ENCODE peak calls at places on chromosomes 3 and 15, in eight cellular contexts. One of them, this sample, is unnamed.

GRCh38 chr3:107953707-107954106 is 137.1 kb downstream of the CD47 start:
- DNase-seq in stimulated activated CD8-positive, alpha-beta memory T cell treated with anti-CD3 and anti-CD28 coated beads, Interleukin-4, amount 100 ng/mL, for 24 hours: no peak
- DNase-seq in AG10803: no peak
- DNase-seq in stimulated activated CD4-positive, alpha-beta T cell treated with anti-CD3 and anti-CD28 coated beads, TNF-alpha, amount 100 ng/mL, for 4 hours: no peak
- DNase-seq in T-helper 22 cell: no peak
- DNase-seq in cortex of kidney: no peak
- DNase-seq in GM06990: no peak
- DNase-seq in SW 1271: no peak
- DNase-seq in this sample: no peak

GRCh38 chr3:166013073-166013679 is 176.0 kb upstream of the BCHE start:
- DNase-seq in stimulated activated CD8-positive, alpha-beta memory T cell treated with anti-CD3 and anti-CD28 coated beads, Interleukin-4, amount 100 ng/mL, for 24 hours: no peak
- DNase-seq in AG10803: peak; percentile 1
- DNase-seq in stimulated activated CD4-positive, alpha-beta T cell treated with anti-CD3 and anti-CD28 coated beads, TNF-alpha, amount 100 ng/mL, for 4 hours: no peak
- DNase-seq in T-helper 22 cell: no peak
- DNase-seq in cortex of kidney: no peak
- DNase-seq in GM06990: no peak
- DNase-seq in SW 1271: peak; percentile 24
- DNase-seq in this sample: no peak

GRCh38 chr3:196193738-196194541 is 17.3 kb downstream of the ZDHHC19 start:
- DNase-seq in stimulated activated CD8-positive, alpha-beta memory T cell treated with anti-CD3 and anti-CD28 coated beads, Interleukin-4, amount 100 ng/mL, for 24 hours: no peak
- DNase-seq in AG10803: no peak
- DNase-seq in stimulated activated CD4-positive, alpha-beta T cell treated with anti-CD3 and anti-CD28 coated beads, TNF-alpha, amount 100 ng/mL, for 4 hours: no peak
- DNase-seq in T-helper 22 cell: no peak
- DNase-seq in cortex of kidney: no peak
- DNase-seq in GM06990: no peak
- DNase-seq in SW 1271: no peak
- DNase-seq in this sample: no peak

GRCh38 chr3:43288850-43289249 is 2.5 kb downstream of the SNRK start:
- DNase-seq in stimulated activated CD8-positive, alpha-beta memory T cell treated with anti-CD3 and anti-CD28 coated beads, Interleukin-4, amount 100 ng/mL, for 24 hours: no peak
- DNase-seq in AG10803: no peak
- DNase-seq in stimulated activated CD4-positive, alpha-beta T cell treated with anti-CD3 and anti-CD28 coated beads, TNF-alpha, amount 100 ng/mL, for 4 hours: no peak
- DNase-seq in T-helper 22 cell: no peak
- DNase-seq in cortex of kidney: no peak
- DNase-seq in GM06990: no peak
- DNase-seq in SW 1271: no peak
- DNase-seq in this sample: no peak

GRCh38 chr15:43799209-43799944 is 643 bp downstream of the SERINC4 start:
- DNase-seq in stimulated activated CD8-positive, alpha-beta memory T cell treated with anti-CD3 and anti-CD28 coated beads, Interleukin-4, amount 100 ng/mL, for 24 hours: no peak
- DNase-seq in AG10803: no peak
- DNase-seq in stimulated activated CD4-positive, alpha-beta T cell treated with anti-CD3 and anti-CD28 coated beads, TNF-alpha, amount 100 ng/mL, for 4 hours: no peak
- DNase-seq in T-helper 22 cell: no peak
- DNase-seq in cortex of kidney: no peak
- DNase-seq in GM06990: no peak
- DNase-seq in SW 1271: no peak
- DNase-seq in this sample: no peak

GRCh38 chr3:152943645-152944044 is 108.7 kb downstream of the P2RY1 start:
- DNase-seq in stimulated activated CD8-positive, alpha-beta memory T cell treated with anti-CD3 and anti-CD28 coated beads, Interleukin-4, amount 100 ng/mL, for 24 hours: no peak
- DNase-seq in AG10803: no peak
- DNase-seq in stimulated activated CD4-positive, alpha-beta T cell treated with anti-CD3 and anti-CD28 coated beads, TNF-alpha, amount 100 ng/mL, for 4 hours: no peak
- DNase-seq in T-helper 22 cell: no peak
- DNase-seq in cortex of kidney: no peak
- DNase-seq in GM06990: no peak
- DNase-seq in SW 1271: no peak
- DNase-seq in this sample: no peak

GRCh38 chr3:69695443-69695842 is 43.8 kb upstream of the MITF start:
- DNase-seq in stimulated activated CD8-positive, alpha-beta memory T cell treated with anti-CD3 and anti-CD28 coated beads, Interleukin-4, amount 100 ng/mL, for 24 hours: no peak
- DNase-seq in AG10803: no peak
- DNase-seq in stimulated activated CD4-positive, alpha-beta T cell treated with anti-CD3 and anti-CD28 coated beads, TNF-alpha, amount 100 ng/mL, for 4 hours: no peak
- DNase-seq in T-helper 22 cell: no peak
- DNase-seq in cortex of kidney: no peak
- DNase-seq in GM06990: no peak
- DNase-seq in SW 1271: no peak
- DNase-seq in this sample: no peak

GRCh38 chr3:126911162-126912026 is 71.5 kb upstream of the PLXNA1 start:
- DNase-seq in stimulated activated CD8-positive, alpha-beta memory T cell treated with anti-CD3 and anti-CD28 coated beads, Interleukin-4, amount 100 ng/mL, for 24 hours: peak; percentile 53
- DNase-seq in AG10803: peak; percentile 95
- DNase-seq in stimulated activated CD4-positive, alpha-beta T cell treated with anti-CD3 and anti-CD28 coated beads, TNF-alpha, amount 100 ng/mL, for 4 hours: no peak
- DNase-seq in T-helper 22 cell: peak; percentile 50
- DNase-seq in cortex of kidney: no peak
- DNase-seq in GM06990: peak; percentile 86
- DNase-seq in SW 1271: peak; percentile 98
- DNase-seq in this sample: no peak

GRCh38 chr15:73851679-73852078 is 21.7 kb upstream of the TBC1D21 start:
- DNase-seq in stimulated activated CD8-positive, alpha-beta memory T cell treated with anti-CD3 and anti-CD28 coated beads, Interleukin-4, amount 100 ng/mL, for 24 hours: peak; percentile 12
- DNase-seq in AG10803: peak; percentile 52
- DNase-seq in stimulated activated CD4-positive, alpha-beta T cell treated with anti-CD3 and anti-CD28 coated beads, TNF-alpha, amount 100 ng/mL, for 4 hours: peak; percentile 5
- DNase-seq in T-helper 22 cell: no peak
- DNase-seq in cortex of kidney: no peak
- DNase-seq in GM06990: no peak
- DNase-seq in SW 1271: no peak
- DNase-seq in this sample: peak; percentile 22

GRCh38 chr3:112378989-112379692 is 46.2 kb downstream of the CD200 start:
- DNase-seq in stimulated activated CD8-positive, alpha-beta memory T cell treated with anti-CD3 and anti-CD28 coated beads, Interleukin-4, amount 100 ng/mL, for 24 hours: no peak
- DNase-seq in AG10803: peak; percentile 57
- DNase-seq in stimulated activated CD4-positive, alpha-beta T cell treated with anti-CD3 and anti-CD28 coated beads, TNF-alpha, amount 100 ng/mL, for 4 hours: no peak
- DNase-seq in T-helper 22 cell: no peak
- DNase-seq in cortex of kidney: no peak
- DNase-seq in GM06990: no peak
- DNase-seq in SW 1271: no peak
- DNase-seq in this sample: no peak

GRCh38 chr3:4597204-4597985 is 104.2 kb downstream of the ITPR1 start:
- DNase-seq in stimulated activated CD8-positive, alpha-beta memory T cell treated with anti-CD3 and anti-CD28 coated beads, Interleukin-4, amount 100 ng/mL, for 24 hours: no peak
- DNase-seq in AG10803: no peak
- DNase-seq in stimulated activated CD4-positive, alpha-beta T cell treated with anti-CD3 and anti-CD28 coated beads, TNF-alpha, amount 100 ng/mL, for 4 hours: no peak
- DNase-seq in T-helper 22 cell: no peak
- DNase-seq in cortex of kidney: no peak
- DNase-seq in GM06990: no peak
- DNase-seq in SW 1271: no peak
- DNase-seq in this sample: no peak

GRCh38 chr3:76011121-76011520 is 225.8 kb upstream of the ZNF717 start:
- DNase-seq in stimulated activated CD8-positive, alpha-beta memory T cell treated with anti-CD3 and anti-CD28 coated beads, Interleukin-4, amount 100 ng/mL, for 24 hours: no peak
- DNase-seq in AG10803: no peak
- DNase-seq in stimulated activated CD4-positive, alpha-beta T cell treated with anti-CD3 and anti-CD28 coated beads, TNF-alpha, amount 100 ng/mL, for 4 hours: no peak
- DNase-seq in T-helper 22 cell: no peak
- DNase-seq in cortex of kidney: no peak
- DNase-seq in GM06990: no peak
- DNase-seq in SW 1271: no peak
- DNase-seq in this sample: no peak

GRCh38 chr3:128619146-128619890 is 31.3 kb downstream of the RPN1 start:
- DNase-seq in stimulated activated CD8-positive, alpha-beta memory T cell treated with anti-CD3 and anti-CD28 coated beads, Interleukin-4, amount 100 ng/mL, for 24 hours: no peak
- DNase-seq in AG10803: peak; percentile 70
- DNase-seq in stimulated activated CD4-positive, alpha-beta T cell treated with anti-CD3 and anti-CD28 coated beads, TNF-alpha, amount 100 ng/mL, for 4 hours: no peak
- DNase-seq in T-helper 22 cell: no peak
- DNase-seq in cortex of kidney: no peak
- DNase-seq in GM06990: no peak
- DNase-seq in SW 1271: peak; percentile 82
- DNase-seq in this sample: no peak

GRCh38 chr15:83206971-83207621 is 527 bp downstream of the HDGFL3 start:
- DNase-seq in stimulated activated CD8-positive, alpha-beta memory T cell treated with anti-CD3 and anti-CD28 coated beads, Interleukin-4, amount 100 ng/mL, for 24 hours: no peak
- DNase-seq in AG10803: peak; percentile 29
- DNase-seq in stimulated activated CD4-positive, alpha-beta T cell treated with anti-CD3 and anti-CD28 coated beads, TNF-alpha, amount 100 ng/mL, for 4 hours: peak; percentile 2
- DNase-seq in T-helper 22 cell: no peak
- DNase-seq in cortex of kidney: no peak
- DNase-seq in GM06990: peak; percentile 57
- DNase-seq in SW 1271: peak; percentile 40
- DNase-seq in this sample: no peak

GRCh38 chr15:40755821-40756220 is 767 bp upstream of the RMDN3 start:
- DNase-seq in stimulated activated CD8-positive, alpha-beta memory T cell treated with anti-CD3 and anti-CD28 coated beads, Interleukin-4, amount 100 ng/mL, for 24 hours: no peak
- DNase-seq in AG10803: no peak
- DNase-seq in stimulated activated CD4-positive, alpha-beta T cell treated with anti-CD3 and anti-CD28 coated beads, TNF-alpha, amount 100 ng/mL, for 4 hours: no peak
- DNase-seq in T-helper 22 cell: no peak
- DNase-seq in cortex of kidney: no peak
- DNase-seq in GM06990: no peak
- DNase-seq in SW 1271: no peak
- DNase-seq in this sample: no peak

GRCh38 chr3:99479768-99480167 is 158.6 kb upstream of the COL8A1 start:
- DNase-seq in stimulated activated CD8-positive, alpha-beta memory T cell treated with anti-CD3 and anti-CD28 coated beads, Interleukin-4, amount 100 ng/mL, for 24 hours: no peak
- DNase-seq in AG10803: no peak
- DNase-seq in stimulated activated CD4-positive, alpha-beta T cell treated with anti-CD3 and anti-CD28 coated beads, TNF-alpha, amount 100 ng/mL, for 4 hours: no peak
- DNase-seq in T-helper 22 cell: no peak
- DNase-seq in cortex of kidney: no peak
- DNase-seq in GM06990: no peak
- DNase-seq in SW 1271: no peak
- DNase-seq in this sample: no peak

GRCh38 chr3:195577645-195578177 is 6.0 kb downstream of the APOD start:
- DNase-seq in stimulated activated CD8-positive, alpha-beta memory T cell treated with anti-CD3 and anti-CD28 coated beads, Interleukin-4, amount 100 ng/mL, for 24 hours: no peak
- DNase-seq in AG10803: no peak
- DNase-seq in stimulated activated CD4-positive, alpha-beta T cell treated with anti-CD3 and anti-CD28 coated beads, TNF-alpha, amount 100 ng/mL, for 4 hours: no peak
- DNase-seq in T-helper 22 cell: no peak
- DNase-seq in cortex of kidney: no peak
- DNase-seq in GM06990: no peak
- DNase-seq in SW 1271: no peak
- DNase-seq in this sample: no peak

GRCh38 chr15:69509131-69509530 is 56.5 kb downstream of the RPLP1 start:
- DNase-seq in stimulated activated CD8-positive, alpha-beta memory T cell treated with anti-CD3 and anti-CD28 coated beads, Interleukin-4, amount 100 ng/mL, for 24 hours: no peak
- DNase-seq in AG10803: no peak
- DNase-seq in stimulated activated CD4-positive, alpha-beta T cell treated with anti-CD3 and anti-CD28 coated beads, TNF-alpha, amount 100 ng/mL, for 4 hours: no peak
- DNase-seq in T-helper 22 cell: no peak
- DNase-seq in cortex of kidney: no peak
- DNase-seq in GM06990: no peak
- DNase-seq in SW 1271: no peak
- DNase-seq in this sample: no peak

GRCh38 chr15:80015156-80015555 is 44.2 kb upstream of the BCL2A1 start:
- DNase-seq in stimulated activated CD8-positive, alpha-beta memory T cell treated with anti-CD3 and anti-CD28 coated beads, Interleukin-4, amount 100 ng/mL, for 24 hours: no peak
- DNase-seq in AG10803: no peak
- DNase-seq in stimulated activated CD4-positive, alpha-beta T cell treated with anti-CD3 and anti-CD28 coated beads, TNF-alpha, amount 100 ng/mL, for 4 hours: no peak
- DNase-seq in T-helper 22 cell: no peak
- DNase-seq in cortex of kidney: no peak
- DNase-seq in GM06990: no peak
- DNase-seq in SW 1271: no peak
- DNase-seq in this sample: no peak

GRCh38 chr15:74902295-74903075 is 4.2 kb downstream of the FAM219B start:
- DNase-seq in stimulated activated CD8-positive, alpha-beta memory T cell treated with anti-CD3 and anti-CD28 coated beads, Interleukin-4, amount 100 ng/mL, for 24 hours: no peak
- DNase-seq in AG10803: no peak
- DNase-seq in stimulated activated CD4-positive, alpha-beta T cell treated with anti-CD3 and anti-CD28 coated beads, TNF-alpha, amount 100 ng/mL, for 4 hours: no peak
- DNase-seq in T-helper 22 cell: no peak
- DNase-seq in cortex of kidney: no peak
- DNase-seq in GM06990: no peak
- DNase-seq in SW 1271: no peak
- DNase-seq in this sample: no peak

GRCh38 chr3:118534519-118534918 is 500.1 kb downstream of the IGSF11 start:
- DNase-seq in stimulated activated CD8-positive, alpha-beta memory T cell treated with anti-CD3 and anti-CD28 coated beads, Interleukin-4, amount 100 ng/mL, for 24 hours: no peak
- DNase-seq in AG10803: no peak
- DNase-seq in stimulated activated CD4-positive, alpha-beta T cell treated with anti-CD3 and anti-CD28 coated beads, TNF-alpha, amount 100 ng/mL, for 4 hours: no peak
- DNase-seq in T-helper 22 cell: no peak
- DNase-seq in cortex of kidney: no peak
- DNase-seq in GM06990: no peak
- DNase-seq in SW 1271: no peak
- DNase-seq in this sample: no peak

GRCh38 chr15:65920825-65921309 is 51.6 kb downstream of the RAB11A start:
- DNase-seq in stimulated activated CD8-positive, alpha-beta memory T cell treated with anti-CD3 and anti-CD28 coated beads, Interleukin-4, amount 100 ng/mL, for 24 hours: no peak
- DNase-seq in AG10803: peak; percentile 44
- DNase-seq in stimulated activated CD4-positive, alpha-beta T cell treated with anti-CD3 and anti-CD28 coated beads, TNF-alpha, amount 100 ng/mL, for 4 hours: no peak
- DNase-seq in T-helper 22 cell: no peak
- DNase-seq in cortex of kidney: no peak
- DNase-seq in GM06990: peak; percentile 59
- DNase-seq in SW 1271: no peak
- DNase-seq in this sample: no peak

GRCh38 chr3:192858849-192859585 is 58.6 kb downstream of the MB21D2 start:
- DNase-seq in stimulated activated CD8-positive, alpha-beta memory T cell treated with anti-CD3 and anti-CD28 coated beads, Interleukin-4, amount 100 ng/mL, for 24 hours: no peak
- DNase-seq in AG10803: no peak
- DNase-seq in stimulated activated CD4-positive, alpha-beta T cell treated with anti-CD3 and anti-CD28 coated beads, TNF-alpha, amount 100 ng/mL, for 4 hours: no peak
- DNase-seq in T-helper 22 cell: no peak
- DNase-seq in cortex of kidney: no peak
- DNase-seq in GM06990: no peak
- DNase-seq in SW 1271: no peak
- DNase-seq in this sample: no peak

GRCh38 chr3:69080233-69080644 is at the start of gene UBA3:
- DNase-seq in stimulated activated CD8-positive, alpha-beta memory T cell treated with anti-CD3 and anti-CD28 coated beads, Interleukin-4, amount 100 ng/mL, for 24 hours: peak; percentile 91
- DNase-seq in AG10803: peak; percentile 81
- DNase-seq in stimulated activated CD4-positive, alpha-beta T cell treated with anti-CD3 and anti-CD28 coated beads, TNF-alpha, amount 100 ng/mL, for 4 hours: peak; percentile 90
- DNase-seq in T-helper 22 cell: peak; percentile 89
- DNase-seq in cortex of kidney: no peak
- DNase-seq in GM06990: peak; percentile 90
- DNase-seq in SW 1271: peak; percentile 77
- DNase-seq in this sample: peak; percentile 79

GRCh38 chr3:63508305-63508704 is 144.2 kb upstream of the SNTN start:
- DNase-seq in stimulated activated CD8-positive, alpha-beta memory T cell treated with anti-CD3 and anti-CD28 coated beads, Interleukin-4, amount 100 ng/mL, for 24 hours: no peak
- DNase-seq in AG10803: no peak
- DNase-seq in stimulated activated CD4-positive, alpha-beta T cell treated with anti-CD3 and anti-CD28 coated beads, TNF-alpha, amount 100 ng/mL, for 4 hours: no peak
- DNase-seq in T-helper 22 cell: no peak
- DNase-seq in cortex of kidney: no peak
- DNase-seq in GM06990: no peak
- DNase-seq in SW 1271: no peak
- DNase-seq in this sample: no peak

GRCh38 chr15:60356832-60357231 is 41.0 kb downstream of the ANXA2 start:
- DNase-seq in stimulated activated CD8-positive, alpha-beta memory T cell treated with anti-CD3 and anti-CD28 coated beads, Interleukin-4, amount 100 ng/mL, for 24 hours: no peak
- DNase-seq in AG10803: no peak
- DNase-seq in stimulated activated CD4-positive, alpha-beta T cell treated with anti-CD3 and anti-CD28 coated beads, TNF-alpha, amount 100 ng/mL, for 4 hours: no peak
- DNase-seq in T-helper 22 cell: no peak
- DNase-seq in cortex of kidney: no peak
- DNase-seq in GM06990: no peak
- DNase-seq in SW 1271: no peak
- DNase-seq in this sample: no peak

GRCh38 chr15:64895285-64896065 is 16.2 kb upstream of the ANKDD1A start:
- DNase-seq in stimulated activated CD8-positive, alpha-beta memory T cell treated with anti-CD3 and anti-CD28 coated beads, Interleukin-4, amount 100 ng/mL, for 24 hours: no peak
- DNase-seq in AG10803: peak; percentile 51
- DNase-seq in stimulated activated CD4-positive, alpha-beta T cell treated with anti-CD3 and anti-CD28 coated beads, TNF-alpha, amount 100 ng/mL, for 4 hours: no peak
- DNase-seq in T-helper 22 cell: peak; percentile 36
- DNase-seq in cortex of kidney: no peak
- DNase-seq in GM06990: peak; percentile 71
- DNase-seq in SW 1271: no peak
- DNase-seq in this sample: no peak

GRCh38 chr3:31014317-31015040 is 120.0 kb upstream of the GADL1 start:
- DNase-seq in stimulated activated CD8-positive, alpha-beta memory T cell treated with anti-CD3 and anti-CD28 coated beads, Interleukin-4, amount 100 ng/mL, for 24 hours: no peak
- DNase-seq in AG10803: peak; percentile 57
- DNase-seq in stimulated activated CD4-positive, alpha-beta T cell treated with anti-CD3 and anti-CD28 coated beads, TNF-alpha, amount 100 ng/mL, for 4 hours: no peak
- DNase-seq in T-helper 22 cell: no peak
- DNase-seq in cortex of kidney: no peak
- DNase-seq in GM06990: no peak
- DNase-seq in SW 1271: no peak
- DNase-seq in this sample: no peak

GRCh38 chr15:90809536-90809935 is 58.9 kb upstream of the FURIN start:
- DNase-seq in stimulated activated CD8-positive, alpha-beta memory T cell treated with anti-CD3 and anti-CD28 coated beads, Interleukin-4, amount 100 ng/mL, for 24 hours: no peak
- DNase-seq in AG10803: no peak
- DNase-seq in stimulated activated CD4-positive, alpha-beta T cell treated with anti-CD3 and anti-CD28 coated beads, TNF-alpha, amount 100 ng/mL, for 4 hours: no peak
- DNase-seq in T-helper 22 cell: no peak
- DNase-seq in cortex of kidney: no peak
- DNase-seq in GM06990: no peak
- DNase-seq in SW 1271: no peak
- DNase-seq in this sample: no peak

GRCh38 chr3:128348805-128349531 is 117.7 kb downstream of the DNAJB8 start:
- DNase-seq in stimulated activated CD8-positive, alpha-beta memory T cell treated with anti-CD3 and anti-CD28 coated beads, Interleukin-4, amount 100 ng/mL, for 24 hours: no peak
- DNase-seq in AG10803: peak; percentile 5
- DNase-seq in stimulated activated CD4-positive, alpha-beta T cell treated with anti-CD3 and anti-CD28 coated beads, TNF-alpha, amount 100 ng/mL, for 4 hours: no peak
- DNase-seq in T-helper 22 cell: no peak
- DNase-seq in cortex of kidney: no peak
- DNase-seq in GM06990: no peak
- DNase-seq in SW 1271: no peak
- DNase-seq in this sample: no peak

GRCh38 chr3:41224120-41224806 is 25.0 kb downstream of the CTNNB1 start:
- DNase-seq in stimulated activated CD8-positive, alpha-beta memory T cell treated with anti-CD3 and anti-CD28 coated beads, Interleukin-4, amount 100 ng/mL, for 24 hours: no peak
- DNase-seq in AG10803: peak; percentile 88
- DNase-seq in stimulated activated CD4-positive, alpha-beta T cell treated with anti-CD3 and anti-CD28 coated beads, TNF-alpha, amount 100 ng/mL, for 4 hours: no peak
- DNase-seq in T-helper 22 cell: no peak
- DNase-seq in cortex of kidney: no peak
- DNase-seq in GM06990: no peak
- DNase-seq in SW 1271: no peak
- DNase-seq in this sample: no peak

GRCh38 chr3:126309861-126310655 is 47.1 kb downstream of the KLF15 start:
- DNase-seq in stimulated activated CD8-positive, alpha-beta memory T cell treated with anti-CD3 and anti-CD28 coated beads, Interleukin-4, amount 100 ng/mL, for 24 hours: no peak
- DNase-seq in AG10803: no peak
- DNase-seq in stimulated activated CD4-positive, alpha-beta T cell treated with anti-CD3 and anti-CD28 coated beads, TNF-alpha, amount 100 ng/mL, for 4 hours: no peak
- DNase-seq in T-helper 22 cell: no peak
- DNase-seq in cortex of kidney: no peak
- DNase-seq in GM06990: no peak
- DNase-seq in SW 1271: no peak
- DNase-seq in this sample: no peak

GRCh38 chr3:63344676-63345075 is 66.6 kb downstream of the SYNPR start:
- DNase-seq in stimulated activated CD8-positive, alpha-beta memory T cell treated with anti-CD3 and anti-CD28 coated beads, Interleukin-4, amount 100 ng/mL, for 24 hours: no peak
- DNase-seq in AG10803: no peak
- DNase-seq in stimulated activated CD4-positive, alpha-beta T cell treated with anti-CD3 and anti-CD28 coated beads, TNF-alpha, amount 100 ng/mL, for 4 hours: no peak
- DNase-seq in T-helper 22 cell: no peak
- DNase-seq in cortex of kidney: no peak
- DNase-seq in GM06990: no peak
- DNase-seq in SW 1271: no peak
- DNase-seq in this sample: no peak

GRCh38 chr15:69659454-69660050 is 206.9 kb downstream of the RPLP1 start:
- DNase-seq in stimulated activated CD8-positive, alpha-beta memory T cell treated with anti-CD3 and anti-CD28 coated beads, Interleukin-4, amount 100 ng/mL, for 24 hours: no peak
- DNase-seq in AG10803: no peak
- DNase-seq in stimulated activated CD4-positive, alpha-beta T cell treated with anti-CD3 and anti-CD28 coated beads, TNF-alpha, amount 100 ng/mL, for 4 hours: no peak
- DNase-seq in T-helper 22 cell: no peak
- DNase-seq in cortex of kidney: no peak
- DNase-seq in GM06990: no peak
- DNase-seq in SW 1271: no peak
- DNase-seq in this sample: no peak

This sample was measured in activated naive CD4-positive, alpha-beta T cell.